ENCODE peak calls at places on chromosomes 4 and X, in ten cellular contexts. One of them, this sample, is unnamed.

GRCh38 chr4:5157721-5158390 is 106.6 kb downstream of the STK32B start:
- DNase-seq in Calu3: no peak
- DNase-seq in GM04503: peak; percentile 78
- DNase-seq in head of caudate nucleus: no peak
- DNase-seq in adrenal gland: no peak
- DNase-seq in Kasumi-1: no peak
- DNase-seq in stimulated activated CD8-positive, alpha-beta memory T cell treated with anti-CD3 and anti-CD28 coated beads, Interleukin-15, amount 100 ng/mL, for 24 hours: no peak
- DNase-seq in T-helper 1 cell: no peak
- DNase-seq in T-cell: no peak
- DNase-seq in stimulated activated CD4-positive, alpha-beta T cell treated with anti-CD3 and anti-CD28 coated beads, TNF-alpha, amount 100 ng/mL, for 1 hour: no peak
- DNase-seq in this sample: no peak

GRCh38 chr4:92012899-92013867 is 290.6 kb upstream of the GRID2 start:
- DNase-seq in Calu3: no peak
- DNase-seq in GM04503: no peak
- DNase-seq in head of caudate nucleus: no peak
- DNase-seq in adrenal gland: no peak
- DNase-seq in Kasumi-1: no peak
- DNase-seq in stimulated activated CD8-positive, alpha-beta memory T cell treated with anti-CD3 and anti-CD28 coated beads, Interleukin-15, amount 100 ng/mL, for 24 hours: no peak
- DNase-seq in T-helper 1 cell: no peak
- DNase-seq in T-cell: no peak
- DNase-seq in stimulated activated CD4-positive, alpha-beta T cell treated with anti-CD3 and anti-CD28 coated beads, TNF-alpha, amount 100 ng/mL, for 1 hour: no peak
- DNase-seq in this sample: peak; percentile 39

GRCh38 chr4:42605264-42605663 is 51.6 kb downstream of the ATP8A1 start:
- DNase-seq in Calu3: no peak
- DNase-seq in GM04503: no peak
- DNase-seq in head of caudate nucleus: no peak
- DNase-seq in adrenal gland: no peak
- DNase-seq in Kasumi-1: no peak
- DNase-seq in stimulated activated CD8-positive, alpha-beta memory T cell treated with anti-CD3 and anti-CD28 coated beads, Interleukin-15, amount 100 ng/mL, for 24 hours: no peak
- DNase-seq in T-helper 1 cell: no peak
- DNase-seq in T-cell: no peak
- DNase-seq in stimulated activated CD4-positive, alpha-beta T cell treated with anti-CD3 and anti-CD28 coated beads, TNF-alpha, amount 100 ng/mL, for 1 hour: no peak
- DNase-seq in this sample: no peak

GRCh38 chr4:6425911-6426310 is 46.5 kb downstream of the PPP2R2C start:
- DNase-seq in Calu3: no peak
- DNase-seq in GM04503: no peak
- DNase-seq in head of caudate nucleus: no peak
- DNase-seq in adrenal gland: no peak
- DNase-seq in Kasumi-1: no peak
- DNase-seq in stimulated activated CD8-positive, alpha-beta memory T cell treated with anti-CD3 and anti-CD28 coated beads, Interleukin-15, amount 100 ng/mL, for 24 hours: no peak
- DNase-seq in T-helper 1 cell: no peak
- DNase-seq in T-cell: no peak
- DNase-seq in stimulated activated CD4-positive, alpha-beta T cell treated with anti-CD3 and anti-CD28 coated beads, TNF-alpha, amount 100 ng/mL, for 1 hour: no peak
- DNase-seq in this sample: no peak

GRCh38 chr4:24529555-24529954 is 54.8 kb downstream of the DHX15 start:
- DNase-seq in Calu3: no peak
- DNase-seq in GM04503: no peak
- DNase-seq in head of caudate nucleus: no peak
- DNase-seq in adrenal gland: no peak
- DNase-seq in Kasumi-1: no peak
- DNase-seq in stimulated activated CD8-positive, alpha-beta memory T cell treated with anti-CD3 and anti-CD28 coated beads, Interleukin-15, amount 100 ng/mL, for 24 hours: no peak
- DNase-seq in T-helper 1 cell: no peak
- DNase-seq in T-cell: no peak
- DNase-seq in stimulated activated CD4-positive, alpha-beta T cell treated with anti-CD3 and anti-CD28 coated beads, TNF-alpha, amount 100 ng/mL, for 1 hour: no peak
- DNase-seq in this sample: no peak

GRCh38 chr4:48047421-48047844 is 30.9 kb downstream of the NIPAL1 start:
- DNase-seq in Calu3: no peak
- DNase-seq in GM04503: no peak
- DNase-seq in head of caudate nucleus: no peak
- DNase-seq in adrenal gland: no peak
- DNase-seq in Kasumi-1: peak; percentile 86
- DNase-seq in stimulated activated CD8-positive, alpha-beta memory T cell treated with anti-CD3 and anti-CD28 coated beads, Interleukin-15, amount 100 ng/mL, for 24 hours: peak; percentile 44
- DNase-seq in T-helper 1 cell: peak; percentile 63
- DNase-seq in T-cell: peak; percentile 29
- DNase-seq in stimulated activated CD4-positive, alpha-beta T cell treated with anti-CD3 and anti-CD28 coated beads, TNF-alpha, amount 100 ng/mL, for 1 hour: peak; percentile 27
- DNase-seq in this sample: no peak

GRCh38 chrX:13693341-13693871 is 4.5 kb downstream of the RAB9A start:
- DNase-seq in Calu3: peak; percentile 47
- DNase-seq in GM04503: no peak
- DNase-seq in head of caudate nucleus: no peak
- DNase-seq in adrenal gland: no peak
- DNase-seq in Kasumi-1: no peak
- DNase-seq in stimulated activated CD8-positive, alpha-beta memory T cell treated with anti-CD3 and anti-CD28 coated beads, Interleukin-15, amount 100 ng/mL, for 24 hours: no peak
- DNase-seq in T-helper 1 cell: no peak
- DNase-seq in T-cell: no peak
- DNase-seq in stimulated activated CD4-positive, alpha-beta T cell treated with anti-CD3 and anti-CD28 coated beads, TNF-alpha, amount 100 ng/mL, for 1 hour: no peak
- DNase-seq in this sample: no peak

GRCh38 chr4:102578819-102579218 is 77.7 kb downstream of the NFKB1 start:
- DNase-seq in Calu3: no peak
- DNase-seq in GM04503: no peak
- DNase-seq in head of caudate nucleus: no peak
- DNase-seq in adrenal gland: no peak
- DNase-seq in Kasumi-1: peak; percentile 3
- DNase-seq in stimulated activated CD8-positive, alpha-beta memory T cell treated with anti-CD3 and anti-CD28 coated beads, Interleukin-15, amount 100 ng/mL, for 24 hours: no peak
- DNase-seq in T-helper 1 cell: peak; percentile 34
- DNase-seq in T-cell: no peak
- DNase-seq in stimulated activated CD4-positive, alpha-beta T cell treated with anti-CD3 and anti-CD28 coated beads, TNF-alpha, amount 100 ng/mL, for 1 hour: no peak
- DNase-seq in this sample: no peak

GRCh38 chr4:6873291-6873690 is 36.3 kb upstream of the TBC1D14 start:
- DNase-seq in Calu3: no peak
- DNase-seq in GM04503: no peak
- DNase-seq in head of caudate nucleus: no peak
- DNase-seq in adrenal gland: no peak
- DNase-seq in Kasumi-1: no peak
- DNase-seq in stimulated activated CD8-positive, alpha-beta memory T cell treated with anti-CD3 and anti-CD28 coated beads, Interleukin-15, amount 100 ng/mL, for 24 hours: no peak
- DNase-seq in T-helper 1 cell: no peak
- DNase-seq in T-cell: no peak
- DNase-seq in stimulated activated CD4-positive, alpha-beta T cell treated with anti-CD3 and anti-CD28 coated beads, TNF-alpha, amount 100 ng/mL, for 1 hour: no peak
- DNase-seq in this sample: no peak

GRCh38 chr4:36841583-36842326 is 402.8 kb upstream of the NWD2 start:
- DNase-seq in Calu3: no peak
- DNase-seq in GM04503: no peak
- DNase-seq in head of caudate nucleus: no peak
- DNase-seq in adrenal gland: peak; percentile 41
- DNase-seq in Kasumi-1: no peak
- DNase-seq in stimulated activated CD8-positive, alpha-beta memory T cell treated with anti-CD3 and anti-CD28 coated beads, Interleukin-15, amount 100 ng/mL, for 24 hours: no peak
- DNase-seq in T-helper 1 cell: no peak
- DNase-seq in T-cell: no peak
- DNase-seq in stimulated activated CD4-positive, alpha-beta T cell treated with anti-CD3 and anti-CD28 coated beads, TNF-alpha, amount 100 ng/mL, for 1 hour: no peak
- DNase-seq in this sample: no peak

GRCh38 chrX:65894138-65894537 is 145.7 kb downstream of the VSIG4 start:
- DNase-seq in Calu3: peak; percentile 15
- DNase-seq in GM04503: no peak
- DNase-seq in head of caudate nucleus: no peak
- DNase-seq in adrenal gland: no peak
- DNase-seq in Kasumi-1: no peak
- DNase-seq in stimulated activated CD8-positive, alpha-beta memory T cell treated with anti-CD3 and anti-CD28 coated beads, Interleukin-15, amount 100 ng/mL, for 24 hours: no peak
- DNase-seq in T-helper 1 cell: peak; percentile 12
- DNase-seq in T-cell: peak; percentile 1
- DNase-seq in stimulated activated CD4-positive, alpha-beta T cell treated with anti-CD3 and anti-CD28 coated beads, TNF-alpha, amount 100 ng/mL, for 1 hour: no peak
- DNase-seq in this sample: no peak

GRCh38 chr4:111434581-111434980 is 710.7 kb upstream of the FAM241A start:
- DNase-seq in Calu3: no peak
- DNase-seq in GM04503: no peak
- DNase-seq in head of caudate nucleus: no peak
- DNase-seq in adrenal gland: no peak
- DNase-seq in Kasumi-1: no peak
- DNase-seq in stimulated activated CD8-positive, alpha-beta memory T cell treated with anti-CD3 and anti-CD28 coated beads, Interleukin-15, amount 100 ng/mL, for 24 hours: no peak
- DNase-seq in T-helper 1 cell: no peak
- DNase-seq in T-cell: no peak
- DNase-seq in stimulated activated CD4-positive, alpha-beta T cell treated with anti-CD3 and anti-CD28 coated beads, TNF-alpha, amount 100 ng/mL, for 1 hour: no peak
- DNase-seq in this sample: no peak

GRCh38 chrX:134256684-134257083 is 19.7 kb downstream of the CCDC160 start:
- DNase-seq in Calu3: no peak
- DNase-seq in GM04503: no peak
- DNase-seq in head of caudate nucleus: no peak
- DNase-seq in adrenal gland: no peak
- DNase-seq in Kasumi-1: no peak
- DNase-seq in stimulated activated CD8-positive, alpha-beta memory T cell treated with anti-CD3 and anti-CD28 coated beads, Interleukin-15, amount 100 ng/mL, for 24 hours: no peak
- DNase-seq in T-helper 1 cell: no peak
- DNase-seq in T-cell: no peak
- DNase-seq in stimulated activated CD4-positive, alpha-beta T cell treated with anti-CD3 and anti-CD28 coated beads, TNF-alpha, amount 100 ng/mL, for 1 hour: no peak
- DNase-seq in this sample: no peak

GRCh38 chr4:7337196-7338058 is 97.3 kb downstream of the PSAPL1 start:
- DNase-seq in Calu3: no peak
- DNase-seq in GM04503: no peak
- DNase-seq in head of caudate nucleus: no peak
- DNase-seq in adrenal gland: no peak
- DNase-seq in Kasumi-1: no peak
- DNase-seq in stimulated activated CD8-positive, alpha-beta memory T cell treated with anti-CD3 and anti-CD28 coated beads, Interleukin-15, amount 100 ng/mL, for 24 hours: no peak
- DNase-seq in T-helper 1 cell: no peak
- DNase-seq in T-cell: no peak
- DNase-seq in stimulated activated CD4-positive, alpha-beta T cell treated with anti-CD3 and anti-CD28 coated beads, TNF-alpha, amount 100 ng/mL, for 1 hour: no peak
- DNase-seq in this sample: no peak

GRCh38 chrX:149521438-149521837 is 16.3 kb upstream of the IDS start:
- DNase-seq in Calu3: no peak
- DNase-seq in GM04503: no peak
- DNase-seq in head of caudate nucleus: no peak
- DNase-seq in adrenal gland: no peak
- DNase-seq in Kasumi-1: no peak
- DNase-seq in stimulated activated CD8-positive, alpha-beta memory T cell treated with anti-CD3 and anti-CD28 coated beads, Interleukin-15, amount 100 ng/mL, for 24 hours: no peak
- DNase-seq in T-helper 1 cell: peak; percentile 33
- DNase-seq in T-cell: no peak
- DNase-seq in stimulated activated CD4-positive, alpha-beta T cell treated with anti-CD3 and anti-CD28 coated beads, TNF-alpha, amount 100 ng/mL, for 1 hour: no peak
- DNase-seq in this sample: no peak

GRCh38 chr4:81504685-81505598 is 33.2 kb upstream of the RASGEF1B start:
- DNase-seq in Calu3: no peak
- DNase-seq in GM04503: no peak
- DNase-seq in head of caudate nucleus: peak; percentile 77
- DNase-seq in adrenal gland: peak; percentile 48
- DNase-seq in Kasumi-1: peak; percentile 90
- DNase-seq in stimulated activated CD8-positive, alpha-beta memory T cell treated with anti-CD3 and anti-CD28 coated beads, Interleukin-15, amount 100 ng/mL, for 24 hours: peak; percentile 21
- DNase-seq in T-helper 1 cell: peak; percentile 63
- DNase-seq in T-cell: peak; percentile 53
- DNase-seq in stimulated activated CD4-positive, alpha-beta T cell treated with anti-CD3 and anti-CD28 coated beads, TNF-alpha, amount 100 ng/mL, for 1 hour: peak; percentile 41
- DNase-seq in this sample: peak; percentile 83

GRCh38 chrX:67544281-67544680 is 460 bp downstream of the AR start:
- DNase-seq in Calu3: no peak
- DNase-seq in GM04503: no peak
- DNase-seq in head of caudate nucleus: no peak
- DNase-seq in adrenal gland: peak; percentile 13
- DNase-seq in Kasumi-1: peak; percentile 29
- DNase-seq in stimulated activated CD8-positive, alpha-beta memory T cell treated with anti-CD3 and anti-CD28 coated beads, Interleukin-15, amount 100 ng/mL, for 24 hours: no peak
- DNase-seq in T-helper 1 cell: no peak
- DNase-seq in T-cell: no peak
- DNase-seq in stimulated activated CD4-positive, alpha-beta T cell treated with anti-CD3 and anti-CD28 coated beads, TNF-alpha, amount 100 ng/mL, for 1 hour: no peak
- DNase-seq in this sample: no peak

GRCh38 chr4:19472669-19473068 is 779.0 kb upstream of the SLIT2 start:
- DNase-seq in Calu3: no peak
- DNase-seq in GM04503: peak; percentile 24
- DNase-seq in head of caudate nucleus: no peak
- DNase-seq in adrenal gland: no peak
- DNase-seq in Kasumi-1: no peak
- DNase-seq in stimulated activated CD8-positive, alpha-beta memory T cell treated with anti-CD3 and anti-CD28 coated beads, Interleukin-15, amount 100 ng/mL, for 24 hours: no peak
- DNase-seq in T-helper 1 cell: no peak
- DNase-seq in T-cell: no peak
- DNase-seq in stimulated activated CD4-positive, alpha-beta T cell treated with anti-CD3 and anti-CD28 coated beads, TNF-alpha, amount 100 ng/mL, for 1 hour: no peak
- DNase-seq in this sample: no peak

GRCh38 chrX:123422875-123423274 is 238.8 kb downstream of the GRIA3 start:
- DNase-seq in Calu3: peak; percentile 12
- DNase-seq in GM04503: no peak
- DNase-seq in head of caudate nucleus: no peak
- DNase-seq in adrenal gland: peak; percentile 18
- DNase-seq in Kasumi-1: peak; percentile 45
- DNase-seq in stimulated activated CD8-positive, alpha-beta memory T cell treated with anti-CD3 and anti-CD28 coated beads, Interleukin-15, amount 100 ng/mL, for 24 hours: no peak
- DNase-seq in T-helper 1 cell: no peak
- DNase-seq in T-cell: no peak
- DNase-seq in stimulated activated CD4-positive, alpha-beta T cell treated with anti-CD3 and anti-CD28 coated beads, TNF-alpha, amount 100 ng/mL, for 1 hour: no peak
- DNase-seq in this sample: no peak

GRCh38 chr4:176753049-176753448 is 39.7 kb downstream of the VEGFC start:
- DNase-seq in Calu3: peak; percentile 4
- DNase-seq in GM04503: peak; percentile 86
- DNase-seq in head of caudate nucleus: no peak
- DNase-seq in adrenal gland: no peak
- DNase-seq in Kasumi-1: no peak
- DNase-seq in stimulated activated CD8-positive, alpha-beta memory T cell treated with anti-CD3 and anti-CD28 coated beads, Interleukin-15, amount 100 ng/mL, for 24 hours: no peak
- DNase-seq in T-helper 1 cell: no peak
- DNase-seq in T-cell: no peak
- DNase-seq in stimulated activated CD4-positive, alpha-beta T cell treated with anti-CD3 and anti-CD28 coated beads, TNF-alpha, amount 100 ng/mL, for 1 hour: no peak
- DNase-seq in this sample: no peak